ENCODE peak calls at places on chromosomes 12 and 14, in four cellular contexts. W, F, S and R are unnamed samples.

GRCh38 chr12:124928095-124928911 is 13.9 kb upstream of the UBC start:
- DNase-seq in W (peak), F (peak), S (no peak), R (peak)

GRCh38 chr14:30193791-30194407 is 266.3 kb upstream of the PRKD1 start:
- DNase-seq in W (no peak), F (peak), S (no peak), R (no peak)

GRCh38 chr12:83641789-83642188 is 955.1 kb downstream of the TMTC2 start:
- DNase-seq in W (no peak), F (no peak), S (no peak), R (no peak)

GRCh38 chr12:119328111-119328510 is 6.4 kb upstream of the CCDC60 start:
- DNase-seq in W (peak), F (no peak), S (no peak), R (no peak)

GRCh38 chr12:108798551-108799221 is 58.7 kb downstream of the SSH1 start:
- DNase-seq in W (no peak), F (peak), S (no peak), R (peak)

GRCh38 chr14:100532154-100532915 is 54.9 kb downstream of the BEGAIN start:
- DNase-seq in W (no peak), F (no peak), S (no peak), R (peak)

GRCh38 chr14:103527408-103528157 is 1.4 kb upstream of the TRMT61A start:
- DNase-seq in W (no peak), F (no peak), S (no peak), R (no peak)

GRCh38 chr12:64007853-64008252 is 163.4 kb downstream of the SRGAP1 start:
- DNase-seq in W (no peak), F (peak), S (no peak), R (no peak)

GRCh38 chr12:75922944-75923642 is 108.5 kb downstream of the PHLDA1 start:
- DNase-seq in W (no peak), F (no peak), S (no peak), R (no peak)

GRCh38 chr14:37707716-37708115 is 112.3 kb downstream of the TTC6 start:
- DNase-seq in W (no peak), F (no peak), S (no peak), R (no peak)

GRCh38 chr14:100857923-100858837 is 32.3 kb downstream of the MEG3 start:
- DNase-seq in W (no peak), F (no peak), S (no peak), R (no peak)

GRCh38 chr12:69886101-69886500 is 61.1 kb downstream of the MYRFL start:
- DNase-seq in W (no peak), F (no peak), S (no peak), R (no peak)

GRCh38 chr14:101475468-101476257 is 85.6 kb upstream of the DIO3 start:
- DNase-seq in W (no peak), F (peak), S (no peak), R (peak)

GRCh38 chr12:66020481-66020880 is 110.1 kb downstream of the LLPH start:
- DNase-seq in W (no peak), F (no peak), S (no peak), R (no peak)

GRCh38 chr12:113403435-113404415 is at the start of gene SDS:
- DNase-seq in W (no peak), F (peak), S (no peak), R (no peak)

GRCh38 chr12:50659260-50659659 is 104.6 kb upstream of the ATF1 start:
- DNase-seq in W (no peak), F (no peak), S (no peak), R (no peak)

GRCh38 chr12:70049596-70050360 is 193.5 kb upstream of the CNOT2 start:
- DNase-seq in W (no peak), F (no peak), S (no peak), R (no peak)

GRCh38 chr12:80173465-80173864 is 74.1 kb downstream of the OTOGL start:
- DNase-seq in W (no peak), F (no peak), S (no peak), R (no peak)

GRCh38 chr14:65373671-65374039 is 38.9 kb upstream of the FUT8 start:
- DNase-seq in W (no peak), F (no peak), S (no peak), R (no peak)

GRCh38 chr14:45251912-45252311 is 1.1 kb downstream of the MIS18BP1 start:
- DNase-seq in W (no peak), F (peak), S (no peak), R (no peak)

GRCh38 chr12:43370299-43370698 is 181.7 kb downstream of the ADAMTS20 start:
- DNase-seq in W (no peak), F (peak), S (no peak), R (no peak)

GRCh38 chr14:52802597-52802996 is 11.2 kb upstream of the GNPNAT1 start:
- DNase-seq in W (no peak), F (no peak), S (no peak), R (no peak)

GRCh38 chr14:32298346-32298745 is 30.8 kb upstream of the AKAP6 start:
- DNase-seq in W (no peak), F (no peak), S (no peak), R (no peak)

GRCh38 chr12:95198914-95199313 is 18.4 kb downstream of the FGD6 start:
- DNase-seq in W (no peak), F (peak), S (no peak), R (no peak)

GRCh38 chr14:53979747-53980642 is 23.4 kb upstream of the BMP4 start:
- DNase-seq in W (no peak), F (peak), S (no peak), R (no peak)

GRCh38 chr12:127489055-127489454 is 777.9 kb upstream of the TMEM132C start:
- DNase-seq in W (no peak), F (no peak), S (no peak), R (no peak)

GRCh38 chr14:59831121-59831730 is 39.4 kb downstream of the RTN1 start:
- DNase-seq in W (no peak), F (peak), S (no peak), R (no peak)

GRCh38 chr12:25583545-25583944 is 30.5 kb upstream of the LMNTD1 start:
- DNase-seq in W (no peak), F (peak), S (no peak), R (no peak)

GRCh38 chr14:53570411-53571387 is 385.9 kb downstream of the BMP4 start:
- DNase-seq in W (no peak), F (no peak), S (no peak), R (no peak)

GRCh38 chr14:90305176-90305601 is 26.6 kb downstream of the NRDE2 start:
- DNase-seq in W (no peak), F (no peak), S (no peak), R (no peak)

GRCh38 chr12:87425942-87426554 is 603.2 kb downstream of the C12orf50 start:
- DNase-seq in W (no peak), F (no peak), S (no peak), R (no peak)

GRCh38 chr12:57011438-57012424 is 4.6 kb downstream of the TAC3 start:
- DNase-seq in W (no peak), F (no peak), S (no peak), R (no peak)

GRCh38 chr12:57009949-57010626 is 3.7 kb upstream of the ZBTB39 start:
- DNase-seq in W (no peak), F (no peak), S (no peak), R (no peak)

GRCh38 chr12:57016348-57016747 is at the start of gene TAC3:
- DNase-seq in W (no peak), F (no peak), S (no peak), R (no peak)

GRCh38 chr12:57010627-57011224 is 4.4 kb upstream of the ZBTB39 start:
- DNase-seq in W (no peak), F (no peak), S (no peak), R (no peak)

GRCh38 chr12:57012600-57013465 is 3.5 kb downstream of the TAC3 start:
- DNase-seq in W (no peak), F (no peak), S (no peak), R (no peak)
- TF ChIP-seq CTCF in W (no peak), F (peak), S (no peak), R (no peak)

DNA sequence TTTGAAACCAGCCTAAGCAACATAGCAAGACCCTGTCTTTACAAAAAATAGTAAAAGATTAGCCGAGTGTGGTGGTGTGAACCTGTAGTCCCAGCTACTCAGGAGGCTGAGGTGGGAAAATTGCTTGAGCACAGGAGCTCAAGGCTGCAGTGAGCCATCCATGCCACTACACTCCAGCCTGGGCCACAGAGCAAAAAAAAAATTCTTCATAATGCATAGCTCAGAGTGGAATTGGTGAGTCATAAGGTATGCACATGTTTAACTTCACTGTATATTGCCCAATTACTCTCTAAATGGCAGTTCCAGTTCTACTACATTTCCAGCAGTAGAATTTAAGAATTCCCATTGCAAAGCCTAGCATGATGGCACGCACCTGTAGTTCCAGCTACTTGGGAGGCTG is 26.8 kb upstream of the CLIP1 start:
- DNase-seq in W (no peak), F (peak), S (no peak), R (no peak)
- TF ChIP-seq CTCF in W (no peak), F (no peak), S (no peak), R (no peak)

DNA sequence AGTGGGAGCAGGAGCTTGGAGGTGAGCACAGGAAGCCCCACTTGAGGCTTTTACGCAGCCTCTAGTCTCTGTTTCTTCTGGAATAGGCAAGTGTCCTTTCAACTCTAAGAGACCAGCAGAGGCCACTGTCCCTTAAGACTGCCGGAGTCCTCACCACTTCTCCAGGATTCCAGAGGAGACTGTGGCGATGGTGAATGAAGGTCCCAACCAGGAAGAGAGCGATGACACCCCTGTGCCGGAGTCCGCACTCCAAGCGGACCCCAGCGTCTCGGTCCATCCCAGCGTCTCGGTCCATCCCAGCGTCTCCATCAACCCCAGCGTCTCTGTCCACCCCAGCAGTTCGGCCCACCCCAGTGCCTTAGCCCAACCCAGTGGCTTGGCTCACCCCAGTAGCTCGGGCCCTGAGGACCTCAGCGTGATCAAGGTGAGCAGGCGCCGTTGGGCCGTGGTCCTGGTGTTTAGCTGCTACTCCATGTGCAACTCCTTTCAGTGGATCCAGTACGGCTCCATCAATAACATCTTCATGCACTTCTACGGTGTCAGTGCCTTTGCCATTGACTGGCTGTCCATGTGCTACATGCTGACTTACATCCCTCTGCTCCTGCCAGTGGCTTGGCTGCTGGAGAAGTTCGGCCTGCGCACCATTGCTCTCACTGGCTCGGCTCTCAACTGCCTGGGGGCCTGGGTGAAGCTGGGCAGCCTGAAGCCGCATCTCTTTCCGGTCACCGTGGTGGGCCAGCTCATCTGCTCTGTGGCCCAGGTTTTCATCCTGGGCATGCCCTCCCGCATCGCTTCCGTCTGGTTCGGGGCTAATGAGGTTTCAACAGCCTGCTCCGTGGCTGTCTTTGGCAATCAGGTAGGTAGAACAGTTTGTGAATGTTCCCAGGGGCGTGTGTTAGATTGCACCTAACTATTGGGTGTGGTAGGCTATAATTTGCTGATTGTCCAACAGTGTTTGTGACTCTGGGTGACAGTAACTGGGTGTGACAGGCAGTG is 664 bp downstream of the FLVCR2 start:
- DNase-seq in W (no peak), F (peak), S (no peak), R (no peak)
- TF ChIP-seq CTCF in W (no peak), F (peak), S (peak), R (no peak)

GRCh38 chr14:55572578-55572977 is 7.4 kb upstream of the KTN1 start:
- DNase-seq in W (no peak), F (peak), S (no peak), R (no peak)
- TF ChIP-seq CTCF in W (no peak), F (no peak), S (no peak), R (no peak)

GRCh38 chr14:106792543-106792942 is 1266.2 kb downstream of the TMEM121 start:
- DNase-seq in W (no peak), F (no peak), S (no peak), R (no peak)

GRCh38 chr14:106786697-106787096 is 1260.3 kb downstream of the TMEM121 start:
- DNase-seq in W (no peak), F (no peak), S (no peak), R (no peak)

GRCh38 chr14:106788534-106788933 is 1262.2 kb downstream of the TMEM121 start:
- DNase-seq in W (no peak), F (no peak), S (no peak), R (no peak)

GRCh38 chr14:106790189-106791036 is 1264.0 kb downstream of the TMEM121 start:
- DNase-seq in W (no peak), F (peak), S (no peak), R (peak)

GRCh38 chr14:106789318-106789717 is 1262.9 kb downstream of the TMEM121 start:
- DNase-seq in W (no peak), F (no peak), S (no peak), R (no peak)
- TF ChIP-seq CTCF in W (no peak), F (no peak), S (no peak), R (no peak)

GRCh38 chr12:49190317-49190716 is 1.4 kb upstream of the TUBA1A start:
- DNase-seq in W (no peak), F (no peak), S (no peak), R (no peak)

GRCh38 chr12:49189731-49190314 is 943 bp upstream of the TUBA1A start:
- DNase-seq in W (no peak), F (no peak), S (no peak), R (no peak)

GRCh38 chr12:49188916-49189367 is at the start of gene TUBA1A:
- DNase-seq in W (peak), F (peak), S (peak), R (peak)

GRCh38 chr12:49187184-49187583 is 1.7 kb downstream of the TUBA1A start:
- DNase-seq in W (no peak), F (peak), S (peak), R (peak)

DNA sequence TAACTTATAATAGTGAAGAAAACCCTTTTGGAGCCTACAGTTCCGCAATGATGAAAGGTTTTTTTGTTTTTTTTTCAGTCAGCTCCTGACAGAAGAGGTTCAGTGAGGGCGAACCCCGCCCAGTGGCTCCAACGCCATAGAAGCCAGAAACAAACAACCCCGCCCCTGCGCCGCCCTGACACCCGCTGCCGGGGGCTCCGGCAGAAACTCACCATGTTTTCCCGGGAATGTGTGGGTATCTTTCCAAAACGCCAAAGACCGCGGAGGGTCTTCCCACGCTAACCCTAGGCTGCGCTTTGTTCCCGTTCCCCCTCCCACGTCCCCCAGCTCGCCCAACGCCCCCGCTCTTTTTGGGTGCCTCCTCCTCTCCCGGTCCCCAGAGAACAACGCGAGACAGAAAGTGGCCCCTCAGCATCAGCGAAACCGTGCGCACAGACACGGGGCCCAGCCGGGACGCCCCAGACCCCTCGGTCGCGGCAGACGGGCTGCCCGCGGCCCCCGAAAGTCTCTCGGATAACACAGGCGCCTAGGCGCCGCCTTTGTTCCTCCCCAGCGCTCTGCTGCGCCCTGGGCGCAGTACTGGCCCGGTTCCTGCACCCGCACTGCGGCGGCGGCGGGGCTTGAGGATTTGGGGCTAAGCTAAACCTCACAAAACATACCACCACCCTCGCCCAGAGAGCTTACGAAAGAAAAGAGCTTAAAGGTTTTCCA is 520 bp downstream of the TUBA1A start:
- DNase-seq in W (peak), F (peak), S (peak), R (peak)
- TF ChIP-seq CTCF in W (no peak), F (no peak), S (no peak), R (no peak)